ENCODE peak calls at places on chromosomes 2 and 18, in ten cellular contexts. L, E, F, J, Y, V, M, A, Q and B are unnamed samples.

GRCh38 chr18:76697441-76697901 is 124.9 kb upstream of the ZNF236 start:
- DNase-seq in L (no peak), E (peak; percentile 18), F (no peak), J (peak; percentile 58), Y (no peak), V (no peak), M (no peak), A (no peak), Q (no peak), B (peak; percentile 33)

GRCh38 chr2:46079996-46080560 is 217.1 kb upstream of the EPAS1 start:
- DNase-seq in L (no peak), E (no peak), F (no peak), J (no peak), Y (no peak), V (no peak), M (no peak), A (no peak), Q (no peak), B (no peak)

GRCh38 chr2:16565481-16565880 is 100.2 kb downstream of the CYRIA start:
- DNase-seq in L (no peak), E (no peak), F (no peak), J (no peak), Y (no peak), V (no peak), M (no peak), A (no peak), Q (no peak), B (no peak)

GRCh38 chr18:27704721-27705361 is 472.1 kb downstream of the CDH2 start:
- DNase-seq in L (no peak), E (no peak), F (no peak), J (no peak), Y (no peak), V (no peak), M (no peak), A (peak; percentile 41), Q (no peak), B (no peak)

GRCh38 chr2:196166876-196167275 is 4.5 kb downstream of the STK17B start:
- DNase-seq in L (no peak), E (no peak), F (peak; percentile 37), J (peak; percentile 48), Y (no peak), V (no peak), M (no peak), A (no peak), Q (no peak), B (no peak)

GRCh38 chr2:18856766-18857165 is 267.4 kb upstream of the NT5C1B start:
- DNase-seq in L (no peak), E (no peak), F (no peak), J (peak; percentile 39), Y (no peak), V (no peak), M (no peak), A (no peak), Q (no peak), B (no peak)

GRCh38 chr2:209472871-209473270 is 49.0 kb downstream of the MAP2 start:
- DNase-seq in L (no peak), E (no peak), F (no peak), J (peak; percentile 60), Y (no peak), V (no peak), M (no peak), A (no peak), Q (no peak), B (no peak)

GRCh38 chr2:173568054-173568453 is 213.4 kb downstream of the CDCA7 start:
- DNase-seq in L (no peak), E (peak; percentile 11), F (no peak), J (peak; percentile 23), Y (no peak), V (no peak), M (no peak), A (peak; percentile 71), Q (peak; percentile 88), B (peak; percentile 77)

GRCh38 chr2:240588669-240589068 is 2.1 kb downstream of the CAPN10 start:
- DNase-seq in L (no peak), E (no peak), F (no peak), J (no peak), Y (no peak), V (no peak), M (peak; percentile 39), A (no peak), Q (no peak), B (no peak)

GRCh38 chr18:24930478-24930877 is 421.5 kb downstream of the ZNF521 start:
- DNase-seq in L (no peak), E (no peak), F (no peak), J (no peak), Y (no peak), V (no peak), M (no peak), A (no peak), Q (peak; percentile 75), B (peak; percentile 54)

GRCh38 chr2:240999873-241000541 is 1.6 kb downstream of the SNED1 start:
- DNase-seq in L (no peak), E (no peak), F (no peak), J (no peak), Y (no peak), V (peak; percentile 14), M (peak; percentile 73), A (no peak), Q (peak; percentile 39), B (no peak)

GRCh38 chr2:60550151-60550983 is 3.1 kb downstream of the BCL11A start:
- DNase-seq in L (peak; percentile 65), E (peak; percentile 77), F (peak; percentile 66), J (peak; percentile 94), Y (no peak), V (peak; percentile 43), M (peak; percentile 82), A (peak; percentile 96), Q (peak; percentile 94), B (peak; percentile 97)

GRCh38 chr18:63905361-63905760 is 2.4 kb upstream of the SERPINB10 start:
- DNase-seq in L (no peak), E (no peak), F (no peak), J (no peak), Y (no peak), V (no peak), M (no peak), A (no peak), Q (no peak), B (no peak)